ENCODE peak calls at places on chromosomes 1 and 21, in eight cellular contexts. B, Z, S, W, Y, I, L and P are unnamed samples. For H3K4me1, the result is how much of the 10 kb centered on the place peaks cover.

GRCh38 chr1:213399695-213400094 is 348.7 kb downstream of the RPS6KC1 start:
- DNase-seq in S (no peak), W (no peak), I (no peak), Y (no peak), B (no peak), Z (no peak), L (peak), P (no peak)

GRCh38 chr1:19086176-19086875 is 123.7 kb downstream of the UBR4 start:
- DNase-seq in B (no peak), L (peak), I (no peak), W (no peak), Y (no peak), S (no peak), Z (no peak), P (no peak)

GRCh38 chr1:33301273-33301984 is 19.5 kb downstream of the A3GALT2 start:
- DNase-seq in B (no peak), S (no peak), Y (no peak), L (no peak), I (peak), Z (no peak), W (no peak), P (no peak)

GRCh38 chr1:162235261-162235780 is 141.3 kb downstream of the SPATA46 start:
- DNase-seq in B (no peak), S (no peak), W (no peak), Z (no peak), Y (peak), I (no peak), L (no peak), P (no peak)

GRCh38 chr21:41480086-41480690 is 27.8 kb downstream of the TMPRSS2 start:
- DNase-seq in W (no peak), Y (no peak), L (no peak), I (peak), S (no peak), B (no peak), Z (no peak), P (no peak)

GRCh38 chr1:81936838-81937237 is 136.1 kb downstream of the ADGRL2 start:
- DNase-seq in Z (no peak), Y (no peak), B (no peak), L (no peak), I (no peak), W (no peak), S (no peak), P (no peak)

GRCh38 chr1:228782662-228783414 is 47.6 kb downstream of the RHOU start:
- DNase-seq in L (no peak), B (no peak), Y (peak), S (no peak), Z (peak), I (no peak), W (no peak), P (no peak)

GRCh38 chr1:248348475-248348874 is at the start of gene OR14C36:
- DNase-seq in I (no peak), S (no peak), B (no peak), Y (no peak), Z (no peak), W (no peak), L (no peak), P (no peak)

GRCh38 chr1:200491097-200491496 is 81.3 kb upstream of the ZNF281 start:
- DNase-seq in Z (no peak), B (no peak), I (no peak), Y (no peak), S (no peak), W (no peak), L (no peak), P (no peak)

GRCh38 chr1:57489342-57490036 is 65.6 kb upstream of the DAB1 start:
- DNase-seq in Y (peak), Z (peak), I (no peak), B (no peak), S (no peak), W (peak), L (no peak), P (no peak)

GRCh38 chr1:246317723-246318359 is 189.2 kb downstream of the SMYD3 start:
- DNase-seq in L (no peak), Y (peak), I (no peak), W (no peak), Z (peak), S (no peak), B (no peak), P (no peak)

GRCh38 chr1:94883688-94884087 is 43.2 kb downstream of the CNN3 start:
- DNase-seq in Z (no peak), Y (peak), B (no peak), I (no peak), W (no peak), L (no peak), S (no peak), P (peak)

GRCh38 chr1:33330376-33330890 is 9.5 kb upstream of the A3GALT2 start:
- DNase-seq in I (no peak), Y (no peak), Z (no peak), L (no peak), S (no peak), B (no peak), W (no peak), P (no peak)

GRCh38 chr1:113987259-113987658 is 8.0 kb downstream of the OLFML3 start:
- DNase-seq in Z (no peak), Y (no peak), L (no peak), W (no peak), S (no peak), B (no peak), I (no peak), P (no peak)

GRCh38 chr1:100746542-100746932 is 27.0 kb downstream of the VCAM1 start:
- DNase-seq in W (no peak), Y (no peak), L (no peak), I (no peak), Z (no peak), B (no peak), S (no peak), P (no peak)

GRCh38 chr1:207981976-207982375 is 71.1 kb upstream of the CD34 start:
- DNase-seq in Y (no peak), Z (peak), S (no peak), W (peak), B (no peak), I (no peak), L (no peak), P (no peak)

GRCh38 chr1:34786521-34787325 is 5.7 kb downstream of the GJB3 start:
- DNase-seq in L (peak), W (peak), B (peak), Z (peak), S (peak), Y (peak), I (no peak), P (peak)

GRCh38 chr1:121418369-121419049 is 233.7 kb downstream of the SRGAP2C start:
- DNase-seq in I (no peak), Y (no peak), B (no peak), L (no peak), W (no peak), Z (no peak), S (no peak), P (no peak)

GRCh38 chr1:36322786-36323635 is 434 bp downstream of the EVA1B start:
- DNase-seq in S (peak), Z (no peak), I (no peak), L (peak), W (no peak), Y (peak), B (no peak), P (peak)

GRCh38 chr1:6447818-6448748 is 17.9 kb downstream of the TNFRSF25 start:
- DNase-seq in B (no peak), W (peak), L (no peak), I (no peak), S (no peak), Y (no peak), Z (peak), P (peak)

GRCh38 chr1:7583291-7584096 is 187.6 kb upstream of the VAMP3 start:
- DNase-seq in I (no peak), Y (no peak), S (no peak), L (no peak), Z (no peak), B (no peak), W (no peak), P (no peak)

GRCh38 chr1:8938232-8939117 is 7.2 kb upstream of the CA6 start:
- DNase-seq in S (no peak), I (no peak), Z (no peak), B (no peak), Y (peak), L (no peak), W (no peak), P (no peak)

GRCh38 chr1:8011923-8012858 is 13.9 kb downstream of the ERRFI1 start:
- DNase-seq in L (no peak), S (no peak), W (no peak), Z (no peak), B (no peak), I (no peak), Y (peak), P (no peak)

GRCh38 chr1:78779831-78780230 is 130.2 kb downstream of the IFI44 start:
- DNase-seq in Y (peak), W (no peak), S (no peak), B (no peak), Z (no peak), I (no peak), L (no peak), P (no peak)

GRCh38 chr1:214850432-214851010 is 232.0 kb upstream of the KCNK2 start:
- DNase-seq in L (no peak), Y (no peak), W (no peak), I (no peak), Z (peak), S (no peak), B (no peak), P (no peak)

GRCh38 chr1:8325771-8326170 is 7.9 kb downstream of the SLC45A1 start:
- DNase-seq in B (no peak), W (no peak), Y (no peak), S (no peak), Z (no peak), I (no peak), L (no peak), P (no peak)

GRCh38 chr1:100400332-100400933 is 48.1 kb downstream of the CDC14A start:
- DNase-seq in B (peak), W (peak), Z (no peak), S (no peak), L (peak), I (no peak), Y (no peak), P (peak)

GRCh38 chr1:107964397-107965111 is 426 bp downstream of the VAV3 start:
- DNase-seq in Z (no peak), S (no peak), B (no peak), I (peak), Y (peak), W (peak), L (peak), P (peak)

GRCh38 chr1:3668585-3669300 is 16.4 kb downstream of the TP73 start:
- DNase-seq in L (peak), I (peak), Y (peak), B (no peak), W (no peak), Z (peak), S (no peak), P (no peak)

GRCh38 chr1:234535208-234535607 is 56.2 kb upstream of the TARBP1 start:
- DNase-seq in B (no peak), I (no peak), S (no peak), Z (no peak), W (no peak), L (no peak), Y (no peak), P (no peak)
- H3K4me1 ChIP-seq in B (under half), I (half or more), S (under half), Z (under half), W (under half), L (under half), Y (under half), P (under half)

DNA sequence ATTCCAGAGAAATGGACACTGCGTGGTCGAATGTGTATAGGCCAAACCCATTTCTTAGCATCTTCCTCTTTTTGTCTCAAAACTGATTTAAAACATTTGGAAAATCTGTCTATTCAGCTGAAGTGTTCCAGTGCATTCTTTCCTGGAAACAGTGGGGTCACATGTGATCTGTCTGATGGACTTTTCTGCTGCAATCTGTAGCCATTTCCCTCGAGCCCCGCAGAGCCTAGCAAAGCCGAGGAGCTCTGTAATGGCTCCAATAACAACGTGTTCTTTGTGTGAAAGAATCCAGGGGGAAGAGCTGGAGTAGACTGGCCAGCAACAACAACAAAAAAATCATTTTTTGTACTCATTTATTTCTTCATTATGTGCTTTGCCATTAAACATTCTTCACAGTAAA is 329.3 kb downstream of the BARHL2 start:
- DNase-seq in Y (no peak), S (no peak), B (no peak), W (no peak), L (peak), I (no peak), Z (no peak), P (no peak)
- H3K4me1 ChIP-seq in Y (under half), S (under half), B (under half), W (under half), L (under half), I (under half), Z (under half), P (under half)

GRCh38 chr1:87017994-87018672 is 103.7 kb downstream of the HS2ST1 start:
- DNase-seq in I (no peak), S (no peak), Y (peak), L (no peak), W (no peak), Z (peak), B (no peak), P (no peak)
- H3K4me1 ChIP-seq in I (under half), S (under half), Y (under half), L (under half), W (under half), Z (under half), B (under half), P (under half)

GRCh38 chr1:61125895-61126294 is 43.5 kb downstream of the NFIA start:
- DNase-seq in S (no peak), L (no peak), Y (no peak), I (no peak), W (no peak), Z (no peak), B (no peak), P (no peak)
- H3K4me1 ChIP-seq in S (under half), L (under half), Y (under half), I (under half), W (half or more), Z (under half), B (under half), P (under half)

GRCh38 chr1:943545-944340 is 15.3 kb downstream of the NOC2L start:
- DNase-seq in L (no peak), Z (no peak), S (no peak), I (no peak), B (no peak), W (no peak), Y (no peak), P (no peak)
- H3K4me1 ChIP-seq in L (under half), Z (under half), S (under half), I (under half), B (under half), W (under half), Y (under half), P (under half)

GRCh38 chr1:41627491-41628280 is 143.2 kb upstream of the EDN2 start:
- DNase-seq in B (no peak), W (no peak), Z (no peak), Y (no peak), I (no peak), L (no peak), S (no peak), P (no peak)

GRCh38 chr1:41629136-41629535 is 144.7 kb upstream of the EDN2 start:
- DNase-seq in I (no peak), W (no peak), B (no peak), Y (no peak), Z (no peak), L (no peak), S (no peak), P (no peak)

GRCh38 chr1:41631154-41631553 is 146.7 kb upstream of the EDN2 start:
- DNase-seq in Y (no peak), I (no peak), B (no peak), S (no peak), L (no peak), W (no peak), Z (no peak), P (no peak)

GRCh38 chr1:41631971-41632370 is 147.5 kb upstream of the EDN2 start:
- DNase-seq in W (no peak), L (no peak), S (no peak), Y (peak), I (no peak), Z (peak), B (no peak), P (no peak)

GRCh38 chr1:41629571-41629970 is 145.1 kb upstream of the EDN2 start:
- DNase-seq in B (no peak), W (no peak), Z (no peak), Y (peak), S (no peak), L (no peak), I (no peak), P (no peak)
- H3K4me1 ChIP-seq in B (under half), W (under half), Z (under half), Y (under half), S (under half), L (under half), I (under half), P (under half)

GRCh38 chr21:43810505-43811261 is 21.3 kb downstream of the RRP1 start:
- DNase-seq in B (peak), L (peak), S (peak), I (peak), W (peak), Y (peak), Z (peak), P (peak)
- H3K4me1 ChIP-seq in B (under half), L (under half), S (under half), I (under half), W (half or more), Y (under half), Z (under half), P (under half)

DNA sequence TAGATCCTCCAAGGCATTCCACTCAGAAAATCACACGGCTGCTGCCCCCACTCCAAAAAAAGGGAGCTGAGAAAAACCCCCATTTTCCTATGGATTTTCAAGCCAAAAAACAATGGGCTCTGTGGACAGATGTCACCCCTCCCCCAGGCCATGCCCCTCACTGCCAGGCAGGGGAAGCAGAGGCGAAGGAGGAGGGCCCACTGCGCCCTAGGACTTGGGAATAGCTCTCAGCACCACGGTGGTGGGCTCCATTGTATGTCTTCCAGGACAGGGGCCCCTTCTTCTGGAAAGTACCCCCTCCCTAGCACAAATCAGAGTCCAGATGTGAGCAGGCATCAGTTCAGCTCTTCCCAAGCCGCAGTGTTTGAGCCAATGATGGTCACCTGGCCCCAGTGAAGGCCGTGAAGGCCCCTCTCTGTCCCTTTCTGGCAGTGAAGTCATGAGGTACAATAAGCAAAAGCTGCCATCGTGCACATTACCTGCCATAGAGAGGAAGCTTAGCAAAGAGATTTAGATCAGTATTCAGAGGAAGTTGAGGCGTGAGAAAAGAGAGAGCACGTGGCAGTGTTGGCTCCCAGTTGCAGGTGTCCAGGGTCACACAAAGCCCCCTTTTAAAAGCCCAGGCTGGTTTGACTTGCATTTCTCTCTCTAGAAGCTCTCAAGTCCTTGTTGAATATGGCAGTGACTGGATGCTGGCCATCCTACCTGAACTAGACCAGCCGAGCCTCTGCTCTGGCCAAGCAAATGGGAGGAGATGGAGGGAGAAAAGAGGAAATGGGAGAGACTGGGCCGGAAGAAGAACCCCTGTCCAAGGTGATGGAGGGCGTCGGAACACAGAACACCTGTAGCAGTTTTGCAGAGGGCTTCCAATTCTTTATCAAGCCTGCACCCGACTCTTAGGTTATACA is 149.1 kb downstream of the TOMM20 start:
- DNase-seq in L (peak), B (no peak), W (no peak), Y (no peak), Z (no peak), S (no peak), I (no peak), P (peak)
- H3K4me1 ChIP-seq in L (under half), B (under half), W (under half), Y (under half), Z (half or more), S (under half), I (half or more), P (half or more)